ENCODE peak calls at places on chromosome 22, in nine cellular contexts. One of them, this sample, is unnamed.

GRCh38 chr22:17121235-17122195 is at the start of gene TMEM121B:
- DNase-seq in endothelial cell of umbilical vein: peak
- DNase-seq in PC-3: no peak
- DNase-seq in GM23248: peak
- DNase-seq in kidney: peak
- DNase-seq in fibroblast of lung: peak
- DNase-seq in H1: peak
- DNase-seq in neural progenitor cell: peak
- DNase-seq in mammary epithelial cell: peak
- DNase-seq in this sample: peak

GRCh38 chr22:38973289-38974169 is 8.6 kb upstream of the APOBEC3B start:
- DNase-seq in GM23248: peak
- DNase-seq in kidney: no peak
- DNase-seq in mammary epithelial cell: no peak
- DNase-seq in neural progenitor cell: peak
- DNase-seq in endothelial cell of umbilical vein: peak
- DNase-seq in fibroblast of lung: peak
- DNase-seq in PC-3: peak
- DNase-seq in H1: peak
- DNase-seq in this sample: peak

GRCh38 chr22:28889625-28890024 is 6.3 kb downstream of the ZNRF3 start:
- DNase-seq in kidney: no peak
- DNase-seq in PC-3: no peak
- DNase-seq in fibroblast of lung: no peak
- DNase-seq in GM23248: no peak
- DNase-seq in mammary epithelial cell: no peak
- DNase-seq in H1: no peak
- DNase-seq in neural progenitor cell: no peak
- DNase-seq in endothelial cell of umbilical vein: no peak
- DNase-seq in this sample: no peak

GRCh38 chr22:20957691-20958440 is 9.2 kb upstream of the AIFM3 start:
- DNase-seq in neural progenitor cell: peak
- DNase-seq in endothelial cell of umbilical vein: no peak
- DNase-seq in fibroblast of lung: peak
- DNase-seq in GM23248: peak
- DNase-seq in kidney: peak
- DNase-seq in H1: peak
- DNase-seq in PC-3: peak
- DNase-seq in mammary epithelial cell: no peak
- DNase-seq in this sample: peak

GRCh38 chr22:31272522-31273446 is 19.5 kb downstream of the PIK3IP1 start:
- DNase-seq in endothelial cell of umbilical vein: peak
- DNase-seq in mammary epithelial cell: peak
- DNase-seq in H1: peak
- DNase-seq in fibroblast of lung: peak
- DNase-seq in kidney: no peak
- DNase-seq in PC-3: peak
- DNase-seq in neural progenitor cell: peak
- DNase-seq in GM23248: peak
- DNase-seq in this sample: peak

GRCh38 chr22:36753916-36754315 is 22.0 kb downstream of the IFT27 start:
- DNase-seq in neural progenitor cell: no peak
- DNase-seq in PC-3: no peak
- DNase-seq in fibroblast of lung: no peak
- DNase-seq in mammary epithelial cell: no peak
- DNase-seq in GM23248: no peak
- DNase-seq in endothelial cell of umbilical vein: no peak
- DNase-seq in H1: no peak
- DNase-seq in kidney: no peak
- DNase-seq in this sample: no peak

GRCh38 chr22:38126928-38127668 is 16.6 kb upstream of the BAIAP2L2 start:
- DNase-seq in GM23248: no peak
- DNase-seq in neural progenitor cell: peak
- DNase-seq in endothelial cell of umbilical vein: no peak
- DNase-seq in mammary epithelial cell: no peak
- DNase-seq in PC-3: no peak
- DNase-seq in kidney: peak
- DNase-seq in fibroblast of lung: no peak
- DNase-seq in H1: no peak
- DNase-seq in this sample: no peak

GRCh38 chr22:17964153-17964552 is 60.2 kb downstream of the MICAL3 start:
- DNase-seq in neural progenitor cell: peak
- DNase-seq in GM23248: no peak
- DNase-seq in PC-3: no peak
- DNase-seq in mammary epithelial cell: no peak
- DNase-seq in fibroblast of lung: peak
- DNase-seq in endothelial cell of umbilical vein: no peak
- DNase-seq in kidney: peak
- DNase-seq in H1: no peak
- DNase-seq in this sample: no peak

GRCh38 chr22:39244496-39245129 is at the start of gene PDGFB:
- DNase-seq in H1: no peak
- DNase-seq in endothelial cell of umbilical vein: peak
- DNase-seq in PC-3: peak
- DNase-seq in GM23248: peak
- DNase-seq in fibroblast of lung: no peak
- DNase-seq in kidney: no peak
- DNase-seq in mammary epithelial cell: peak
- DNase-seq in neural progenitor cell: peak
- DNase-seq in this sample: no peak

GRCh38 chr22:21939392-21940319 is 13.0 kb downstream of the PPM1F start:
- DNase-seq in PC-3: no peak
- DNase-seq in endothelial cell of umbilical vein: peak
- DNase-seq in H1: no peak
- DNase-seq in kidney: no peak
- DNase-seq in mammary epithelial cell: no peak
- DNase-seq in fibroblast of lung: no peak
- DNase-seq in neural progenitor cell: no peak
- DNase-seq in GM23248: peak
- DNase-seq in this sample: no peak

GRCh38 chr22:40819741-40820140 is 595 bp upstream of the SLC25A17 start:
- DNase-seq in GM23248: peak
- DNase-seq in fibroblast of lung: peak
- DNase-seq in neural progenitor cell: peak
- DNase-seq in PC-3: peak
- DNase-seq in mammary epithelial cell: no peak
- DNase-seq in kidney: no peak
- DNase-seq in H1: no peak
- DNase-seq in endothelial cell of umbilical vein: no peak
- DNase-seq in this sample: no peak

DNA sequence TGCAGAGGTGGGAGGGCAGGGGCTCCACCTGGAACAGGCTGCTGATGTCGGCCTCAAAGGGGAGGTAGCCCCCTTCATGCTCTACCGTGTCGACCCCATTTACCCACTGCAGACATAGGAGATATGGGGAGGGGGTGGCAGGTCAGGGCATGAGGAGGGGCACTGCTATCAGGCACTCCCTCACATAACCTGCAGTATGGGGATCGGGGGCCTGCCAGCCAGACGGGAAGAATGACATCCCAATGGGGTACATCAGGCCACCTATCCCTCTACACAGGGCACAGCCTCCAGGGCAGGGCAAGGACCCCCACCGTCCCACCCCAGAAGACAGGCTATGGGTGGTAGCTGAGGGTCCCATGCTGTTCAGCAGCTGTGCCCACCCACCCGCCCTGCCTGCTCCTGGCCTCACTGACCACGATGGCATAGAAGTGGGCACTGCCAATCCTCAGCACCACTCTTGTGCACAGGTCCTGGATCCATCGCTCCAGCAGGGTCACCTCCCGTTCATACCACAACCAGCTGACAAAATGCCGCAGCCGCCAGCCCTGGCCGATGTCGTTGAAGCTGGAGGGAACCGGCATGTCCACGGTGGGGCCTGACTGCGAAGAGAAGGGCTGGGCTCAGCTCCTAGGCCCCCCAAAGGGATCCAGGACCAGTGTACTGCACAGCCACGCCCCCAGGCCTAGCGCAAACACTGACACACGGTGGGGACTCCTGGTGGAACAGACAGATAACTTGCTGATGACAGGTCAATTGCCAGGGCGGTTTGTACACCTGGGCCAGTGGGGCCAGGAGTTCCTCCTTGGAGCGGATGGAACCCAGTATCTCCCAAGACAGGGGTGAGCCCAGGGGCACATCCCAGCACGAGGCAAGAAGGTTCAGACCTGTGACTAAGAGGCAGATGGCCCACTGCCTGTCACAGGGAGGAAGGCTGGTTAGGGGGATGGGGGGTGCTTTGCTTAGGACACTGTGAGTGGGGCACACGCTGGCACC is 24.1 kb downstream of the RGL4 start:
- DNase-seq in mammary epithelial cell: no peak
- DNase-seq in H1: no peak
- DNase-seq in neural progenitor cell: no peak
- DNase-seq in kidney: no peak
- DNase-seq in PC-3: no peak
- DNase-seq in fibroblast of lung: no peak
- DNase-seq in GM23248: no peak
- DNase-seq in endothelial cell of umbilical vein: no peak
- DNase-seq in this sample: no peak
- H3K9ac ChIP-seq in mammary epithelial cell: no peak
- H3K9ac ChIP-seq in H1: no peak
- H3K9ac ChIP-seq in neural progenitor cell: no peak
- H3K9ac ChIP-seq in kidney: no peak
- H3K9ac ChIP-seq in PC-3: no peak
- H3K9ac ChIP-seq in fibroblast of lung: no peak
- H3K9ac ChIP-seq in GM23248: no peak
- H3K9ac ChIP-seq in endothelial cell of umbilical vein: no peak
- H3K9ac ChIP-seq in this sample: no peak

GRCh38 chr22:46142548-46143490 is 7.5 kb upstream of the PPARA start:
- DNase-seq in PC-3: no peak
- DNase-seq in neural progenitor cell: no peak
- DNase-seq in mammary epithelial cell: no peak
- DNase-seq in kidney: peak
- DNase-seq in GM23248: no peak
- DNase-seq in fibroblast of lung: no peak
- DNase-seq in endothelial cell of umbilical vein: no peak
- DNase-seq in H1: no peak
- DNase-seq in this sample: no peak

GRCh38 chr22:46140989-46141928 is 9.1 kb upstream of the PPARA start:
- DNase-seq in H1: no peak
- DNase-seq in PC-3: no peak
- DNase-seq in fibroblast of lung: no peak
- DNase-seq in endothelial cell of umbilical vein: no peak
- DNase-seq in mammary epithelial cell: no peak
- DNase-seq in neural progenitor cell: no peak
- DNase-seq in GM23248: no peak
- DNase-seq in kidney: peak
- DNase-seq in this sample: no peak

GRCh38 chr22:46138058-46138797 is 12.1 kb upstream of the PPARA start:
- DNase-seq in fibroblast of lung: no peak
- DNase-seq in endothelial cell of umbilical vein: no peak
- DNase-seq in mammary epithelial cell: no peak
- DNase-seq in PC-3: no peak
- DNase-seq in H1: no peak
- DNase-seq in neural progenitor cell: no peak
- DNase-seq in GM23248: no peak
- DNase-seq in kidney: peak
- DNase-seq in this sample: no peak

GRCh38 chr22:46137218-46137766 is 13.0 kb upstream of the PPARA start:
- DNase-seq in mammary epithelial cell: no peak
- DNase-seq in kidney: peak
- DNase-seq in endothelial cell of umbilical vein: no peak
- DNase-seq in H1: no peak
- DNase-seq in neural progenitor cell: no peak
- DNase-seq in fibroblast of lung: no peak
- DNase-seq in GM23248: no peak
- DNase-seq in PC-3: no peak
- DNase-seq in this sample: no peak

DNA sequence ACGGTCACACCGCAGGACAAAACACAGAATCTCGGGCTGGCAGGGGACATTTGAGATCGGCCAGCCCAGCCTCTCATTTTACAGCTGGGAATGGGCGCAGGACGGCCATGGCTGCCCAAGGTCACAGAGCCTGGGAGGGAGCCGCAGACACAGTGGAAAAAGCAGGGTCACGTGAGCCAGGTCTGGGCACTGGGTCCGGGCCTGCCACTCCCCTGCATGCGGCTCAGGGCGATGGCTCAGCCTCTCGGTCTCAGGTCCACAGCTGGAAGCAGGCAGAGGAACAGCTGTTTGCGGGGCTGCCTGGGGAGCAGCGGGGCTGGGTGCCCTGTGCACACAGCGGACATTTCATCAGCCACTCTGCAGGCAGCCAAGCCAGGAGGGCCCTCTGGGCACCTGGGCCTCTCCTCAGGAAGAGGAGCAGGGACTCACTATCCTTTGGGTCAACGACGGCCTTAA is 10.4 kb upstream of the PPARA start:
- DNase-seq in H1: no peak
- DNase-seq in kidney: peak
- DNase-seq in PC-3: no peak
- DNase-seq in mammary epithelial cell: no peak
- DNase-seq in fibroblast of lung: no peak
- DNase-seq in neural progenitor cell: no peak
- DNase-seq in GM23248: no peak
- DNase-seq in endothelial cell of umbilical vein: no peak
- DNase-seq in this sample: no peak
- H3K27ac ChIP-seq in H1: no peak
- H3K27ac ChIP-seq in kidney: peak
- H3K27ac ChIP-seq in PC-3: no peak
- H3K27ac ChIP-seq in mammary epithelial cell: no peak
- H3K27ac ChIP-seq in fibroblast of lung: no peak
- H3K27ac ChIP-seq in neural progenitor cell: no peak
- H3K27ac ChIP-seq in GM23248: no peak
- H3K27ac ChIP-seq in endothelial cell of umbilical vein: no peak
- H3K27ac ChIP-seq in this sample: no peak

GRCh38 chr22:50271519-50271970 is 1.4 kb upstream of the MAPK11 start:
- DNase-seq in fibroblast of lung: peak
- DNase-seq in endothelial cell of umbilical vein: peak
- DNase-seq in neural progenitor cell: peak
- DNase-seq in kidney: no peak
- DNase-seq in GM23248: peak
- DNase-seq in H1: peak
- DNase-seq in PC-3: peak
- DNase-seq in mammary epithelial cell: peak
- DNase-seq in this sample: peak
- H3K9ac ChIP-seq in fibroblast of lung: peak
- H3K9ac ChIP-seq in endothelial cell of umbilical vein: peak
- H3K9ac ChIP-seq in neural progenitor cell: no peak
- H3K9ac ChIP-seq in kidney: no peak
- H3K9ac ChIP-seq in GM23248: peak
- H3K9ac ChIP-seq in H1: no peak
- H3K9ac ChIP-seq in PC-3: no peak
- H3K9ac ChIP-seq in mammary epithelial cell: no peak
- H3K9ac ChIP-seq in this sample: no peak

DNA sequence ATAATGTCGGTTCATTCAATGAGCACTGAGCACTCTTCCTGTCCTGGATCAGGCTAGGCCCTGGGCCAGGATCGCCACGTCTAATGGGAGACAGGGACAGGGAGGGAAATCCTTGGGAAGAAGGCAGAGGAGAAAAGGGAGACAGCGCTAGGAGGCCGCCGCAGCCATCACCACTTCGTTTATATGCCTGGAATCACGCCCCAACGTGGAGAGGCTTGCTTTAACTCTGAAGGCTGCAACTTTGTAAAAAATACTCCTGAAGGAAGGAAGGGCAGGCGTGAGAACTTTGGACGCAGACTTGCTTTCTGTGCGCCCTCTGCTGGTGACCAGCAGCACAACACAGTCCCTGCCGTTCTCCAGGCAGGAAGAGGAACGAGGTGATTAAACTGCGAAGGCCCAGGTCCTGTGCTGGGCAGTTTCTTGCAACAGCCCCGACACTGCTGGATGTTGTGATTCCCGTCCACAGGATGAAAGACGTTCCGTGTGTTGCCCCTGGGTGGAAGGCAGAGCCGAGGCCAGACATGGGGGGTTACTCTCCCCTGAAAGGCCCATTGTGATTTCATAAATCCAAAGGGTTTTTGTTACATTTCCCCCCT is 22.1 kb downstream of the RIBC2 start:
- DNase-seq in neural progenitor cell: peak
- DNase-seq in kidney: peak
- DNase-seq in H1: peak
- DNase-seq in endothelial cell of umbilical vein: peak
- DNase-seq in fibroblast of lung: peak
- DNase-seq in mammary epithelial cell: peak
- DNase-seq in PC-3: peak
- DNase-seq in GM23248: peak
- DNase-seq in this sample: peak
- H3K27ac ChIP-seq in neural progenitor cell: no peak
- H3K27ac ChIP-seq in kidney: no peak
- H3K27ac ChIP-seq in H1: no peak
- H3K27ac ChIP-seq in endothelial cell of umbilical vein: peak
- H3K27ac ChIP-seq in fibroblast of lung: peak
- H3K27ac ChIP-seq in mammary epithelial cell: no peak
- H3K27ac ChIP-seq in PC-3: no peak
- H3K27ac ChIP-seq in GM23248: no peak
- H3K27ac ChIP-seq in this sample: no peak